ENCODE peak calls at places on chromosomes 11 and 22, in ten cellular contexts. One of them, this sample, is unnamed.

GRCh38 chr22:49948958-49949913 is 11.3 kb upstream of the PIM3 start:
- DNase-seq in aorta: no peak
- DNase-seq in thoracic aorta: no peak
- DNase-seq in MM.1S: no peak
- DNase-seq in psoas muscle: no peak
- DNase-seq in left lung: peak; percentile 93
- DNase-seq in fibroblast of lung: no peak
- DNase-seq in sigmoid colon: no peak
- DNase-seq in spleen: no peak
- DNase-seq in left ventricle myocardium inferior: no peak
- DNase-seq in this sample: no peak

GRCh38 chr22:23858484-23858815 is 775 bp downstream of the SLC2A11 start:
- DNase-seq in aorta: no peak
- DNase-seq in thoracic aorta: no peak
- DNase-seq in MM.1S: no peak
- DNase-seq in psoas muscle: no peak
- DNase-seq in left lung: no peak
- DNase-seq in fibroblast of lung: no peak
- DNase-seq in sigmoid colon: no peak
- DNase-seq in spleen: no peak
- DNase-seq in left ventricle myocardium inferior: no peak
- DNase-seq in this sample: no peak

GRCh38 chr11:24819863-24820434 is 323.1 kb downstream of the LUZP2 start:
- DNase-seq in aorta: no peak
- DNase-seq in thoracic aorta: no peak
- DNase-seq in MM.1S: no peak
- DNase-seq in psoas muscle: no peak
- DNase-seq in left lung: no peak
- DNase-seq in fibroblast of lung: no peak
- DNase-seq in sigmoid colon: no peak
- DNase-seq in spleen: no peak
- DNase-seq in left ventricle myocardium inferior: no peak
- DNase-seq in this sample: no peak

GRCh38 chr11:30992513-30992849 is 377.1 kb downstream of the DCDC1 start:
- DNase-seq in aorta: no peak
- DNase-seq in thoracic aorta: no peak
- DNase-seq in MM.1S: peak; percentile 15
- DNase-seq in psoas muscle: no peak
- DNase-seq in left lung: no peak
- DNase-seq in fibroblast of lung: peak; percentile 4
- DNase-seq in sigmoid colon: no peak
- DNase-seq in spleen: no peak
- DNase-seq in left ventricle myocardium inferior: no peak
- DNase-seq in this sample: no peak

GRCh38 chr11:115501895-115502589 is 2.2 kb downstream of the CADM1 start:
- DNase-seq in aorta: no peak
- DNase-seq in thoracic aorta: no peak
- DNase-seq in MM.1S: peak; percentile 81
- DNase-seq in psoas muscle: no peak
- DNase-seq in left lung: no peak
- DNase-seq in fibroblast of lung: peak; percentile 53
- DNase-seq in sigmoid colon: no peak
- DNase-seq in spleen: no peak
- DNase-seq in left ventricle myocardium inferior: no peak
- DNase-seq in this sample: no peak

GRCh38 chr11:92808009-92808408 is 161.4 kb upstream of the MTNR1B start:
- DNase-seq in aorta: no peak
- DNase-seq in thoracic aorta: no peak
- DNase-seq in MM.1S: no peak
- DNase-seq in psoas muscle: no peak
- DNase-seq in left lung: no peak
- DNase-seq in fibroblast of lung: no peak
- DNase-seq in sigmoid colon: no peak
- DNase-seq in spleen: no peak
- DNase-seq in left ventricle myocardium inferior: no peak
- DNase-seq in this sample: no peak

GRCh38 chr11:119263352-119263940 is 53.5 kb downstream of the MCAM start:
- DNase-seq in aorta: no peak
- DNase-seq in thoracic aorta: no peak
- DNase-seq in MM.1S: peak; percentile 72
- DNase-seq in psoas muscle: no peak
- DNase-seq in left lung: no peak
- DNase-seq in fibroblast of lung: peak; percentile 26
- DNase-seq in sigmoid colon: no peak
- DNase-seq in spleen: no peak
- DNase-seq in left ventricle myocardium inferior: no peak
- DNase-seq in this sample: no peak

GRCh38 chr11:6437993-6438392 is 2.8 kb downstream of the HPX start:
- DNase-seq in aorta: no peak
- DNase-seq in thoracic aorta: no peak
- DNase-seq in MM.1S: no peak
- DNase-seq in psoas muscle: no peak
- DNase-seq in left lung: no peak
- DNase-seq in fibroblast of lung: no peak
- DNase-seq in sigmoid colon: no peak
- DNase-seq in spleen: no peak
- DNase-seq in left ventricle myocardium inferior: no peak
- DNase-seq in this sample: peak; percentile 47

GRCh38 chr11:115887316-115887715 is 383.1 kb upstream of the CADM1 start:
- DNase-seq in aorta: no peak
- DNase-seq in thoracic aorta: no peak
- DNase-seq in MM.1S: no peak
- DNase-seq in psoas muscle: no peak
- DNase-seq in left lung: no peak
- DNase-seq in fibroblast of lung: no peak
- DNase-seq in sigmoid colon: no peak
- DNase-seq in spleen: no peak
- DNase-seq in left ventricle myocardium inferior: no peak
- DNase-seq in this sample: no peak

GRCh38 chr22:35064664-35065063 is 1.3 kb upstream of the ISX start:
- DNase-seq in aorta: no peak
- DNase-seq in thoracic aorta: no peak
- DNase-seq in MM.1S: peak; percentile 59
- DNase-seq in psoas muscle: no peak
- DNase-seq in left lung: no peak
- DNase-seq in fibroblast of lung: no peak
- DNase-seq in sigmoid colon: no peak
- DNase-seq in spleen: no peak
- DNase-seq in left ventricle myocardium inferior: no peak
- DNase-seq in this sample: no peak

GRCh38 chr11:95711162-95711944 is 78.2 kb downstream of the FAM76B start:
- DNase-seq in aorta: no peak
- DNase-seq in thoracic aorta: no peak
- DNase-seq in MM.1S: no peak
- DNase-seq in psoas muscle: no peak
- DNase-seq in left lung: no peak
- DNase-seq in fibroblast of lung: peak; percentile 92
- DNase-seq in sigmoid colon: peak; percentile 78
- DNase-seq in spleen: no peak
- DNase-seq in left ventricle myocardium inferior: no peak
- DNase-seq in this sample: no peak

GRCh38 chr22:23399367-23400285 is 180.5 kb downstream of the IGLL1 start:
- DNase-seq in aorta: peak; percentile 40
- DNase-seq in thoracic aorta: no peak
- DNase-seq in MM.1S: no peak
- DNase-seq in psoas muscle: peak; percentile 49
- DNase-seq in left lung: peak; percentile 81
- DNase-seq in fibroblast of lung: no peak
- DNase-seq in sigmoid colon: peak; percentile 60
- DNase-seq in spleen: peak; percentile 78
- DNase-seq in left ventricle myocardium inferior: no peak
- DNase-seq in this sample: no peak

GRCh38 chr11:59614277-59615131 is 1.1 kb downstream of the OSBP start:
- DNase-seq in aorta: no peak
- DNase-seq in thoracic aorta: no peak
- DNase-seq in MM.1S: no peak
- DNase-seq in psoas muscle: no peak
- DNase-seq in left lung: no peak
- DNase-seq in fibroblast of lung: no peak
- DNase-seq in sigmoid colon: no peak
- DNase-seq in spleen: no peak
- DNase-seq in left ventricle myocardium inferior: no peak
- DNase-seq in this sample: peak; percentile 10

GRCh38 chr22:31343235-31344191 is 2.6 kb downstream of the PATZ1 start:
- DNase-seq in aorta: no peak
- DNase-seq in thoracic aorta: no peak
- DNase-seq in MM.1S: no peak
- DNase-seq in psoas muscle: no peak
- DNase-seq in left lung: peak; percentile 86
- DNase-seq in fibroblast of lung: no peak
- DNase-seq in sigmoid colon: no peak
- DNase-seq in spleen: peak; percentile 76
- DNase-seq in left ventricle myocardium inferior: peak; percentile 34
- DNase-seq in this sample: no peak

GRCh38 chr11:11898648-11899047 is 56.9 kb downstream of the USP47 start:
- DNase-seq in aorta: no peak
- DNase-seq in thoracic aorta: no peak
- DNase-seq in MM.1S: no peak
- DNase-seq in psoas muscle: no peak
- DNase-seq in left lung: no peak
- DNase-seq in fibroblast of lung: no peak
- DNase-seq in sigmoid colon: no peak
- DNase-seq in spleen: no peak
- DNase-seq in left ventricle myocardium inferior: no peak
- DNase-seq in this sample: no peak

GRCh38 chr11:64176751-64177150 is 9.2 kb upstream of the STIP1 start:
- DNase-seq in aorta: no peak
- DNase-seq in thoracic aorta: no peak
- DNase-seq in MM.1S: no peak
- DNase-seq in psoas muscle: no peak
- DNase-seq in left lung: peak; percentile 15
- DNase-seq in fibroblast of lung: no peak
- DNase-seq in sigmoid colon: no peak
- DNase-seq in spleen: no peak
- DNase-seq in left ventricle myocardium inferior: no peak
- DNase-seq in this sample: no peak

GRCh38 chr11:77590194-77590591 is 440 bp downstream of the AQP11 start:
- DNase-seq in aorta: no peak
- DNase-seq in thoracic aorta: no peak
- DNase-seq in MM.1S: peak; percentile 47
- DNase-seq in psoas muscle: peak; percentile 65
- DNase-seq in left lung: no peak
- DNase-seq in fibroblast of lung: peak; percentile 53
- DNase-seq in sigmoid colon: peak; percentile 73
- DNase-seq in spleen: no peak
- DNase-seq in left ventricle myocardium inferior: peak; percentile 19
- DNase-seq in this sample: peak; percentile 7

GRCh38 chr11:130209128-130209932 is 49.7 kb downstream of the ST14 start:
- DNase-seq in aorta: no peak
- DNase-seq in thoracic aorta: no peak
- DNase-seq in MM.1S: no peak
- DNase-seq in psoas muscle: no peak
- DNase-seq in left lung: no peak
- DNase-seq in fibroblast of lung: no peak
- DNase-seq in sigmoid colon: peak; percentile 66
- DNase-seq in spleen: no peak
- DNase-seq in left ventricle myocardium inferior: no peak
- DNase-seq in this sample: no peak

GRCh38 chr22:40628354-40629042 is 8.0 kb downstream of the MRTFA start:
- DNase-seq in aorta: no peak
- DNase-seq in thoracic aorta: no peak
- DNase-seq in MM.1S: no peak
- DNase-seq in psoas muscle: no peak
- DNase-seq in left lung: no peak
- DNase-seq in fibroblast of lung: peak; percentile 92
- DNase-seq in sigmoid colon: no peak
- DNase-seq in spleen: no peak
- DNase-seq in left ventricle myocardium inferior: no peak
- DNase-seq in this sample: no peak

GRCh38 chr11:91802475-91802874 is 422.1 kb upstream of the FAT3 start:
- DNase-seq in aorta: no peak
- DNase-seq in thoracic aorta: no peak
- DNase-seq in MM.1S: no peak
- DNase-seq in psoas muscle: no peak
- DNase-seq in left lung: no peak
- DNase-seq in fibroblast of lung: no peak
- DNase-seq in sigmoid colon: no peak
- DNase-seq in spleen: no peak
- DNase-seq in left ventricle myocardium inferior: no peak
- DNase-seq in this sample: no peak

GRCh38 chr22:17997456-17997855 is 26.9 kb downstream of the MICAL3 start:
- DNase-seq in aorta: no peak
- DNase-seq in thoracic aorta: no peak
- DNase-seq in MM.1S: no peak
- DNase-seq in psoas muscle: no peak
- DNase-seq in left lung: no peak
- DNase-seq in fibroblast of lung: peak; percentile 57
- DNase-seq in sigmoid colon: peak; percentile 52
- DNase-seq in spleen: no peak
- DNase-seq in left ventricle myocardium inferior: no peak
- DNase-seq in this sample: no peak
- H3K27ac ChIP-seq in aorta: no peak overlapping the region
- H3K27ac ChIP-seq in thoracic aorta: no peak overlapping the region
- H3K27ac ChIP-seq in MM.1S: peak overlapping the region; percentile 45
- H3K27ac ChIP-seq in psoas muscle: no peak overlapping the region
- H3K27ac ChIP-seq in left lung: no peak overlapping the region
- H3K27ac ChIP-seq in fibroblast of lung: no peak overlapping the region
- H3K27ac ChIP-seq in sigmoid colon: no peak overlapping the region
- H3K27ac ChIP-seq in spleen: peak overlapping the region; percentile 36
- H3K27ac ChIP-seq in left ventricle myocardium inferior: no peak overlapping the region
- H3K27ac ChIP-seq in this sample: peak overlapping the region; percentile 68

GRCh38 chr22:20022231-20023069 is 1.5 kb downstream of the TANGO2 start:
- DNase-seq in aorta: no peak
- DNase-seq in thoracic aorta: no peak
- DNase-seq in MM.1S: no peak
- DNase-seq in psoas muscle: peak; percentile 51
- DNase-seq in left lung: peak; percentile 51
- DNase-seq in fibroblast of lung: no peak
- DNase-seq in sigmoid colon: peak; percentile 51
- DNase-seq in spleen: no peak
- DNase-seq in left ventricle myocardium inferior: no peak
- DNase-seq in this sample: no peak
- H3K4me3 ChIP-seq in aorta: no peak overlapping the region
- H3K4me3 ChIP-seq in thoracic aorta: peak overlapping the region; percentile 86
- H3K4me3 ChIP-seq in MM.1S: peak overlapping the region; percentile 100
- H3K4me3 ChIP-seq in psoas muscle: peak overlapping the region; percentile 96
- H3K4me3 ChIP-seq in left lung: peak overlapping the region; percentile 85
- H3K4me3 ChIP-seq in fibroblast of lung: peak overlapping the region; percentile 94
- H3K4me3 ChIP-seq in sigmoid colon: peak overlapping the region; percentile 95
- H3K4me3 ChIP-seq in spleen: peak overlapping the region; percentile 97
- H3K4me3 ChIP-seq in left ventricle myocardium inferior: peak overlapping the region; percentile 99
- H3K4me3 ChIP-seq in this sample: peak overlapping the region; percentile 77

GRCh38 chr11:104928831-104929230 is 30.6 kb upstream of the CASP12 start:
- DNase-seq in aorta: no peak
- DNase-seq in thoracic aorta: no peak
- DNase-seq in MM.1S: no peak
- DNase-seq in psoas muscle: no peak
- DNase-seq in left lung: no peak
- DNase-seq in fibroblast of lung: no peak
- DNase-seq in sigmoid colon: no peak
- DNase-seq in spleen: no peak
- DNase-seq in left ventricle myocardium inferior: no peak
- DNase-seq in this sample: no peak

GRCh38 chr11:104934594-104934993 is 33.8 kb downstream of the CASP4 start:
- DNase-seq in aorta: no peak
- DNase-seq in thoracic aorta: no peak
- DNase-seq in MM.1S: peak; percentile 75
- DNase-seq in psoas muscle: no peak
- DNase-seq in left lung: no peak
- DNase-seq in fibroblast of lung: no peak
- DNase-seq in sigmoid colon: no peak
- DNase-seq in spleen: no peak
- DNase-seq in left ventricle myocardium inferior: no peak
- DNase-seq in this sample: peak; percentile 53
- H3K27me3 ChIP-seq in aorta: no peaks in the 10 kb centered on the region
- H3K27me3 ChIP-seq in thoracic aorta: no peaks in the 10 kb centered on the region
- H3K27me3 ChIP-seq in MM.1S: no peaks in the 10 kb centered on the region
- H3K27me3 ChIP-seq in psoas muscle: no peaks in the 10 kb centered on the region
- H3K27me3 ChIP-seq in left lung: no peaks in the 10 kb centered on the region
- H3K27me3 ChIP-seq in fibroblast of lung: no peaks in the 10 kb centered on the region
- H3K27me3 ChIP-seq in sigmoid colon: no peaks in the 10 kb centered on the region
- H3K27me3 ChIP-seq in spleen: no peaks in the 10 kb centered on the region
- H3K27me3 ChIP-seq in left ventricle myocardium inferior: no peaks in the 10 kb centered on the region
- H3K27me3 ChIP-seq in this sample: no peaks in the 10 kb centered on the region

GRCh38 chr11:123307276-123307675 is 112.2 kb upstream of the CLMP start:
- DNase-seq in aorta: no peak
- DNase-seq in thoracic aorta: no peak
- DNase-seq in MM.1S: no peak
- DNase-seq in psoas muscle: no peak
- DNase-seq in left lung: no peak
- DNase-seq in fibroblast of lung: no peak
- DNase-seq in sigmoid colon: no peak
- DNase-seq in spleen: no peak
- DNase-seq in left ventricle myocardium inferior: no peak
- DNase-seq in this sample: no peak
- H3K27ac ChIP-seq in aorta: no peak overlapping the region
- H3K27ac ChIP-seq in thoracic aorta: no peak overlapping the region
- H3K27ac ChIP-seq in MM.1S: no peak overlapping the region
- H3K27ac ChIP-seq in psoas muscle: peak overlapping the region; percentile 21
- H3K27ac ChIP-seq in left lung: no peak overlapping the region
- H3K27ac ChIP-seq in fibroblast of lung: no peak overlapping the region
- H3K27ac ChIP-seq in sigmoid colon: no peak overlapping the region
- H3K27ac ChIP-seq in spleen: no peak overlapping the region
- H3K27ac ChIP-seq in left ventricle myocardium inferior: peak overlapping the region; percentile 87
- H3K27ac ChIP-seq in this sample: no peak overlapping the region